ENCODE peak calls at places on chromosomes 7 and 10, in eight cellular contexts. One of them, this sample, is unnamed.
A peak's percentile ranks its signal among the peaks of the same experiment; 100 is the strongest.

GRCh38 chr7:65907501-65908198 is 34.8 kb downstream of the VKORC1L1 start:
- DNase-seq in ascending aorta: no peak
- DNase-seq in OCI-LY7: no peak
- DNase-seq in AG10803: no peak
- DNase-seq in HepG2: peak; percentile 34
- DNase-seq in mucosa of descending colon: no peak
- DNase-seq in Panc1: no peak
- DNase-seq in neural crest cell: no peak
- DNase-seq in this sample: no peak

GRCh38 chr10:75226656-75227055 is 9.1 kb downstream of the COMTD1 start:
- DNase-seq in Panc1: no peak
- DNase-seq in OCI-LY7: no peak
- DNase-seq in mucosa of descending colon: no peak
- DNase-seq in AG10803: no peak
- DNase-seq in ascending aorta: peak; percentile 58
- DNase-seq in HepG2: no peak
- DNase-seq in neural crest cell: no peak
- DNase-seq in this sample: no peak

GRCh38 chr10:31148955-31149354 is 117.3 kb upstream of the ZNF438 start:
- DNase-seq in Panc1: no peak
- DNase-seq in neural crest cell: no peak
- DNase-seq in AG10803: no peak
- DNase-seq in mucosa of descending colon: no peak
- DNase-seq in HepG2: no peak
- DNase-seq in OCI-LY7: no peak
- DNase-seq in ascending aorta: no peak
- DNase-seq in this sample: no peak

GRCh38 chr7:68020102-68020501 is 1023.5 kb downstream of the TYW1 start:
- DNase-seq in neural crest cell: no peak
- DNase-seq in Panc1: no peak
- DNase-seq in OCI-LY7: no peak
- DNase-seq in AG10803: no peak
- DNase-seq in HepG2: no peak
- DNase-seq in ascending aorta: no peak
- DNase-seq in mucosa of descending colon: no peak
- DNase-seq in this sample: no peak

GRCh38 chr10:113959383-113959760 is 84.3 kb upstream of the ADRB1 start:
- DNase-seq in ascending aorta: no peak
- DNase-seq in OCI-LY7: peak; percentile 52
- DNase-seq in neural crest cell: no peak
- DNase-seq in AG10803: no peak
- DNase-seq in Panc1: no peak
- DNase-seq in mucosa of descending colon: peak; percentile 80
- DNase-seq in HepG2: no peak
- DNase-seq in this sample: no peak

GRCh38 chr7:105205592-105206211 is 183.0 kb downstream of the SRPK2 start:
- DNase-seq in neural crest cell: no peak
- DNase-seq in OCI-LY7: no peak
- DNase-seq in AG10803: no peak
- DNase-seq in HepG2: no peak
- DNase-seq in mucosa of descending colon: no peak
- DNase-seq in ascending aorta: no peak
- DNase-seq in Panc1: no peak
- DNase-seq in this sample: no peak

GRCh38 chr7:53121374-53121773 is 85.9 kb downstream of the POM121L12 start:
- DNase-seq in AG10803: no peak
- DNase-seq in mucosa of descending colon: no peak
- DNase-seq in ascending aorta: no peak
- DNase-seq in neural crest cell: no peak
- DNase-seq in HepG2: no peak
- DNase-seq in OCI-LY7: no peak
- DNase-seq in Panc1: no peak
- DNase-seq in this sample: no peak

GRCh38 chr10:70125918-70126590 is 6.6 kb downstream of the AIFM2 start:
- DNase-seq in HepG2: no peak
- DNase-seq in AG10803: no peak
- DNase-seq in neural crest cell: no peak
- DNase-seq in mucosa of descending colon: no peak
- DNase-seq in OCI-LY7: no peak
- DNase-seq in ascending aorta: no peak
- DNase-seq in Panc1: no peak
- DNase-seq in this sample: no peak

GRCh38 chr10:43396061-43396927 is 12.7 kb downstream of the HNRNPF start:
- DNase-seq in AG10803: peak; percentile 56
- DNase-seq in OCI-LY7: peak; percentile 83
- DNase-seq in ascending aorta: peak; percentile 87
- DNase-seq in Panc1: no peak
- DNase-seq in mucosa of descending colon: peak; percentile 91
- DNase-seq in neural crest cell: peak; percentile 72
- DNase-seq in HepG2: peak; percentile 79
- DNase-seq in this sample: peak; percentile 84

GRCh38 chr7:44658979-44659378 is 52.6 kb downstream of the OGDH start:
- DNase-seq in HepG2: no peak
- DNase-seq in OCI-LY7: no peak
- DNase-seq in mucosa of descending colon: no peak
- DNase-seq in Panc1: no peak
- DNase-seq in AG10803: no peak
- DNase-seq in neural crest cell: no peak
- DNase-seq in ascending aorta: no peak
- DNase-seq in this sample: no peak

GRCh38 chr10:112583236-112583919 is 136.4 kb downstream of the VTI1A start:
- DNase-seq in AG10803: no peak
- DNase-seq in ascending aorta: no peak
- DNase-seq in OCI-LY7: no peak
- DNase-seq in mucosa of descending colon: no peak
- DNase-seq in Panc1: no peak
- DNase-seq in HepG2: no peak
- DNase-seq in neural crest cell: no peak
- DNase-seq in this sample: no peak

GRCh38 chr7:151756076-151756731 is 120.7 kb downstream of the PRKAG2 start:
- DNase-seq in mucosa of descending colon: no peak
- DNase-seq in HepG2: no peak
- DNase-seq in neural crest cell: no peak
- DNase-seq in AG10803: peak; percentile 29
- DNase-seq in Panc1: no peak
- DNase-seq in ascending aorta: no peak
- DNase-seq in OCI-LY7: no peak
- DNase-seq in this sample: no peak

GRCh38 chr7:101854084-101854865 is 36.8 kb downstream of the CUX1 start:
- DNase-seq in HepG2: no peak
- DNase-seq in AG10803: no peak
- DNase-seq in mucosa of descending colon: no peak
- DNase-seq in Panc1: no peak
- DNase-seq in OCI-LY7: peak; percentile 86
- DNase-seq in ascending aorta: no peak
- DNase-seq in neural crest cell: no peak
- DNase-seq in this sample: no peak

GRCh38 chr7:81929386-81929785 is 159.5 kb upstream of the HGF start:
- DNase-seq in ascending aorta: no peak
- DNase-seq in Panc1: no peak
- DNase-seq in HepG2: no peak
- DNase-seq in mucosa of descending colon: no peak
- DNase-seq in AG10803: no peak
- DNase-seq in neural crest cell: no peak
- DNase-seq in OCI-LY7: no peak
- DNase-seq in this sample: no peak

GRCh38 chr10:70233939-70234300 is 691 bp upstream of the PPA1 start:
- DNase-seq in ascending aorta: no peak
- DNase-seq in AG10803: no peak
- DNase-seq in mucosa of descending colon: no peak
- DNase-seq in neural crest cell: no peak
- DNase-seq in Panc1: no peak
- DNase-seq in OCI-LY7: peak; percentile 16
- DNase-seq in HepG2: no peak
- DNase-seq in this sample: no peak

GRCh38 chr7:37448057-37448636 is 517 bp downstream of the ELMO1 start:
- DNase-seq in neural crest cell: no peak
- DNase-seq in mucosa of descending colon: no peak
- DNase-seq in Panc1: no peak
- DNase-seq in AG10803: no peak
- DNase-seq in OCI-LY7: no peak
- DNase-seq in ascending aorta: no peak
- DNase-seq in HepG2: no peak
- DNase-seq in this sample: no peak

GRCh38 chr10:420154-421121 is 269.0 kb downstream of the DIP2C start:
- DNase-seq in AG10803: no peak
- DNase-seq in OCI-LY7: no peak
- DNase-seq in neural crest cell: no peak
- DNase-seq in Panc1: no peak
- DNase-seq in HepG2: no peak
- DNase-seq in mucosa of descending colon: no peak
- DNase-seq in ascending aorta: peak; percentile 92
- DNase-seq in this sample: no peak

GRCh38 chr10:412109-412508 is 276.9 kb downstream of the ZMYND11 start:
- DNase-seq in OCI-LY7: no peak
- DNase-seq in HepG2: no peak
- DNase-seq in AG10803: no peak
- DNase-seq in Panc1: no peak
- DNase-seq in neural crest cell: no peak
- DNase-seq in mucosa of descending colon: no peak
- DNase-seq in ascending aorta: no peak
- DNase-seq in this sample: no peak

GRCh38 chr10:418894-419293 is 270.6 kb downstream of the DIP2C start:
- DNase-seq in mucosa of descending colon: no peak
- DNase-seq in AG10803: no peak
- DNase-seq in HepG2: no peak
- DNase-seq in neural crest cell: no peak
- DNase-seq in ascending aorta: no peak
- DNase-seq in OCI-LY7: no peak
- DNase-seq in Panc1: no peak
- DNase-seq in this sample: no peak

GRCh38 chr10:413662-414071 is 275.8 kb downstream of the DIP2C start:
- DNase-seq in Panc1: no peak
- DNase-seq in OCI-LY7: no peak
- DNase-seq in ascending aorta: no peak
- DNase-seq in neural crest cell: no peak
- DNase-seq in AG10803: no peak
- DNase-seq in mucosa of descending colon: no peak
- DNase-seq in HepG2: no peak
- DNase-seq in this sample: no peak

GRCh38 chr10:416091-416515 is 273.4 kb downstream of the DIP2C start:
- DNase-seq in HepG2: peak; percentile 12
- DNase-seq in mucosa of descending colon: no peak
- DNase-seq in ascending aorta: no peak
- DNase-seq in neural crest cell: no peak
- DNase-seq in Panc1: no peak
- DNase-seq in OCI-LY7: peak; percentile 29
- DNase-seq in AG10803: no peak
- DNase-seq in this sample: no peak
- TF ChIP-seq CTCF in HepG2: peak; percentile 45
- TF ChIP-seq CTCF in mucosa of descending colon: no peak
- TF ChIP-seq CTCF in ascending aorta: no peak
- TF ChIP-seq CTCF in neural crest cell: no peak
- TF ChIP-seq CTCF in Panc1: peak; percentile 29
- TF ChIP-seq CTCF in OCI-LY7: peak; percentile 57
- TF ChIP-seq CTCF in AG10803: no peak
- TF ChIP-seq CTCF in this sample: no peak

GRCh38 chr7:20784311-20785210 is 2.1 kb downstream of the SP8 start:
- DNase-seq in ascending aorta: no peak
- DNase-seq in AG10803: no peak
- DNase-seq in mucosa of descending colon: no peak
- DNase-seq in Panc1: no peak
- DNase-seq in OCI-LY7: no peak
- DNase-seq in HepG2: no peak
- DNase-seq in neural crest cell: no peak
- DNase-seq in this sample: peak; percentile 70
- TF ChIP-seq CTCF in ascending aorta: no peak
- TF ChIP-seq CTCF in AG10803: no peak
- TF ChIP-seq CTCF in mucosa of descending colon: no peak
- TF ChIP-seq CTCF in Panc1: peak; percentile 57
- TF ChIP-seq CTCF in OCI-LY7: no peak
- TF ChIP-seq CTCF in HepG2: peak; percentile 49
- TF ChIP-seq CTCF in neural crest cell: peak; percentile 44
- TF ChIP-seq CTCF in this sample: peak; percentile 45

GRCh38 chr10:12800302-12800701 is 201.2 kb downstream of the CCDC3 start:
- DNase-seq in ascending aorta: no peak
- DNase-seq in neural crest cell: no peak
- DNase-seq in Panc1: no peak
- DNase-seq in mucosa of descending colon: no peak
- DNase-seq in HepG2: no peak
- DNase-seq in AG10803: no peak
- DNase-seq in OCI-LY7: no peak
- DNase-seq in this sample: no peak
- TF ChIP-seq CTCF in ascending aorta: no peak
- TF ChIP-seq CTCF in neural crest cell: no peak
- TF ChIP-seq CTCF in Panc1: no peak
- TF ChIP-seq CTCF in mucosa of descending colon: no peak
- TF ChIP-seq CTCF in HepG2: no peak
- TF ChIP-seq CTCF in AG10803: no peak
- TF ChIP-seq CTCF in OCI-LY7: peak; percentile 32
- TF ChIP-seq CTCF in this sample: peak; percentile 59

GRCh38 chr10:103659674-103660363 is 166.3 kb downstream of the NEURL1 start:
- DNase-seq in Panc1: no peak
- DNase-seq in neural crest cell: no peak
- DNase-seq in HepG2: peak; percentile 75
- DNase-seq in mucosa of descending colon: peak; percentile 56
- DNase-seq in AG10803: peak; percentile 88
- DNase-seq in OCI-LY7: no peak
- DNase-seq in ascending aorta: peak; percentile 87
- DNase-seq in this sample: no peak
- TF ChIP-seq CTCF in Panc1: no peak
- TF ChIP-seq CTCF in neural crest cell: no peak
- TF ChIP-seq CTCF in HepG2: no peak
- TF ChIP-seq CTCF in mucosa of descending colon: no peak
- TF ChIP-seq CTCF in AG10803: peak; percentile 44
- TF ChIP-seq CTCF in OCI-LY7: no peak
- TF ChIP-seq CTCF in ascending aorta: no peak
- TF ChIP-seq CTCF in this sample: no peak

GRCh38 chr10:34655286-34656170 is 159.6 kb downstream of the PARD3 start:
- DNase-seq in Panc1: peak; percentile 56
- DNase-seq in mucosa of descending colon: no peak
- DNase-seq in OCI-LY7: peak; percentile 59
- DNase-seq in ascending aorta: no peak
- DNase-seq in AG10803: peak; percentile 75
- DNase-seq in HepG2: peak; percentile 63
- DNase-seq in neural crest cell: peak; percentile 61
- DNase-seq in this sample: no peak
- TF ChIP-seq CTCF in Panc1: peak; percentile 75
- TF ChIP-seq CTCF in mucosa of descending colon: peak; percentile 47
- TF ChIP-seq CTCF in OCI-LY7: peak; percentile 84
- TF ChIP-seq CTCF in ascending aorta: peak; percentile 42
- TF ChIP-seq CTCF in AG10803: peak; percentile 87
- TF ChIP-seq CTCF in HepG2: peak; percentile 70
- TF ChIP-seq CTCF in neural crest cell: peak; percentile 87
- TF ChIP-seq CTCF in this sample: peak; percentile 90

DNA sequence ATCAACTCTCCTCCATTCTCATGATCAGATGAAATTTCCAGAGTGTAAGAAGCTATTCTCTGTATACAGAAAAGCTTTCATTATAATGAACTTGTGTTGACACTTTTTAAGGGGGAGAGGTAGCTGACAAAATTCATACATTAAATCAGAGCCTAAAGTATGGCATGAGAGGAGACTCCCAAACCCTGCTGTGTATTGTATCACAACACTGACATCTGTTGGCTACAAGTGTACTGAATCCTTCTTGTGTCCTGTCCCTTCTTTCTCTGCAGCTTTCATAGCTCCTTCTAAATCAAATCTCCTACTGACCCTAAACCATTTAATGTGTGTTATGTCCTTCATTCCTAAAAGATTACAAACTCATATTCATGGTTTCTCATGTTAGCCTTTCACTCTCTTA is 70.9 kb downstream of the GCC1 start:
- DNase-seq in Panc1: peak; percentile 41
- DNase-seq in mucosa of descending colon: no peak
- DNase-seq in AG10803: peak; percentile 53
- DNase-seq in OCI-LY7: peak; percentile 38
- DNase-seq in ascending aorta: no peak
- DNase-seq in neural crest cell: no peak
- DNase-seq in HepG2: peak; percentile 23
- DNase-seq in this sample: no peak
- TF ChIP-seq CTCF in Panc1: peak; percentile 54
- TF ChIP-seq CTCF in mucosa of descending colon: no peak
- TF ChIP-seq CTCF in AG10803: peak; percentile 61
- TF ChIP-seq CTCF in OCI-LY7: peak; percentile 68
- TF ChIP-seq CTCF in ascending aorta: no peak
- TF ChIP-seq CTCF in neural crest cell: peak; percentile 64
- TF ChIP-seq CTCF in HepG2: peak; percentile 63
- TF ChIP-seq CTCF in this sample: peak; percentile 64

This sample was measured in type B pancreatic cell.